ENCODE peak calls at places on chromosome 20, in six cellular contexts. Y is B cell; C is HS-27A; O is neural progenitor cell; D is activated naive CD4-positive, alpha-beta T cell treated with anti-CD3 and anti-CD28 coated beads, Interleukin-2, amount 10 ng/mL, durations not matched to agents 7 days and 5 days; E is fibroblast of pulmonary artery. P is an unnamed sample.

GRCh38 chr20:19544684-19545083 is 213.4 kb upstream of the RIN2 start:
- DNase-seq in Y (no peak), C (no peak), O (no peak), D (no peak), E (no peak), P (no peak)

GRCh38 chr20:63772781-63773520 is 33.4 kb downstream of the SLC2A4RG start:
- DNase-seq in Y (no peak), C (no peak), O (no peak), D (no peak), E (no peak), P (no peak)

GRCh38 chr20:44836596-44837120 is 26.3 kb upstream of the RIMS4 start:
- DNase-seq in Y (no peak), C (no peak), O (no peak), D (no peak), E (no peak), P (no peak)

GRCh38 chr20:13464702-13465101 is 174.0 kb downstream of the TASP1 start:
- DNase-seq in Y (no peak), C (no peak), O (no peak), D (no peak), E (no peak), P (no peak)

GRCh38 chr20:24194133-24194532 is 205.6 kb upstream of the GGTLC1 start:
- DNase-seq in Y (no peak), C (no peak), O (no peak), D (no peak), E (no peak), P (no peak)

GRCh38 chr20:63791497-63792156 is 39.4 kb downstream of the ZBTB46 start:
- DNase-seq in Y (no peak), C (no peak), O (no peak), D (no peak), E (no peak), P (no peak)

GRCh38 chr20:64069614-64070243 is 6.7 kb downstream of the TCEA2 start:
- DNase-seq in Y (no peak), C (no peak), O (peak), D (peak), E (peak), P (no peak)

GRCh38 chr20:17935186-17935585 is 33.4 kb downstream of the SNX5 start:
- DNase-seq in Y (no peak), C (no peak), O (no peak), D (no peak), E (peak), P (no peak)

GRCh38 chr20:46406986-46407670 is 713 bp upstream of the ELMO2 start:
- DNase-seq in Y (peak), C (no peak), O (peak), D (peak), E (peak), P (peak)

GRCh38 chr20:61135266-61135665 is 116.8 kb upstream of the CDH4 start:
- DNase-seq in Y (no peak), C (no peak), O (no peak), D (no peak), E (no peak), P (no peak)

GRCh38 chr20:2006452-2007381 is 12.9 kb upstream of the PDYN start:
- DNase-seq in Y (peak), C (no peak), O (peak), D (peak), E (peak), P (no peak)

GRCh38 chr20:9945406-9945805 is 89.4 kb upstream of the ANKEF1 start:
- DNase-seq in Y (no peak), C (no peak), O (peak), D (no peak), E (peak), P (no peak)

GRCh38 chr20:50737352-50737751 is 6.0 kb downstream of the PARD6B start:
- DNase-seq in Y (no peak), C (no peak), O (peak), D (no peak), E (no peak), P (no peak)

GRCh38 chr20:49532285-49532946 is 35.5 kb downstream of the PTGIS start:
- DNase-seq in Y (no peak), C (no peak), O (no peak), D (no peak), E (no peak), P (no peak)

GRCh38 chr20:10501377-10501776 is 66.3 kb downstream of the SLX4IP start:
- DNase-seq in Y (no peak), C (no peak), O (no peak), D (peak), E (no peak), P (no peak)